ENCODE peak calls at places on chromosomes 4 and X, in six cellular contexts. S, M, B, L, O and C are unnamed samples.

GRCh38 chr4:121421594-121421993 is 40.8 kb upstream of the QRFPR start:
- DNase-seq in S (peak; percentile 40), B (no peak), M (no peak), O (no peak), L (no peak), C (no peak)

GRCh38 chrX:35699642-35700041 is 98.5 kb upstream of the MAGEB16 start:
- DNase-seq in L (no peak), M (no peak), S (no peak), O (no peak), B (no peak), C (no peak)

GRCh38 chr4:18582841-18583240 is 561.3 kb upstream of the LCORL start:
- DNase-seq in S (no peak), O (no peak), M (no peak), L (no peak), B (no peak), C (no peak)

GRCh38 chr4:78179188-78179587 is 122.1 kb downstream of the FRAS1 start:
- DNase-seq in M (no peak), B (no peak), S (no peak), L (no peak), O (no peak), C (no peak)

GRCh38 chr4:22072240-22072639 is 123.7 kb upstream of the KCNIP4 start:
- DNase-seq in O (no peak), L (no peak), B (no peak), M (no peak), S (no peak), C (no peak)

GRCh38 chrX:74804574-74804973 is 120.7 kb downstream of the NEXMIF start:
- DNase-seq in O (no peak), S (no peak), M (no peak), L (no peak), B (no peak), C (no peak)

GRCh38 chr4:173168396-173169177 is at the start of gene GALNT7:
- DNase-seq in M (peak; percentile 80), S (peak; percentile 53), O (peak; percentile 83), L (peak; percentile 79), B (peak; percentile 56), C (no peak)

GRCh38 chr4:147793973-147794690 is 62.2 kb downstream of the ARHGAP10 start:
- DNase-seq in S (no peak), B (no peak), M (no peak), L (no peak), O (no peak), C (no peak)

GRCh38 chr4:94621491-94622080 is 136.2 kb upstream of the BMPR1B start:
- DNase-seq in B (no peak), L (no peak), S (peak; percentile 73), O (no peak), M (no peak), C (no peak)

GRCh38 chrX:1398431-1399340 is 6.8 kb upstream of the SLC25A6 start:
- DNase-seq in S (no peak), B (peak; percentile 12), M (peak; percentile 8), L (peak; percentile 59), O (peak; percentile 44), C (no peak)

GRCh38 chrX:116230136-116230886 is 59.8 kb downstream of the AGTR2 start:
- DNase-seq in L (no peak), S (peak; percentile 0), O (no peak), M (no peak), B (no peak), C (no peak)

GRCh38 chr4:185374573-185374972 is 21.2 kb downstream of the LRP2BP start:
- DNase-seq in S (no peak), B (no peak), L (no peak), O (no peak), M (no peak), C (no peak)

GRCh38 chrX:85065512-85066198 is 62.0 kb downstream of the APOOL start:
- DNase-seq in O (no peak), S (no peak), B (no peak), L (no peak), M (no peak), C (no peak)

GRCh38 chr4:16969696-16970135 is 71.3 kb upstream of the LDB2 start:
- DNase-seq in L (peak; percentile 74), B (no peak), S (peak; percentile 79), O (no peak), M (peak; percentile 14), C (peak; percentile 22)

GRCh38 chr4:81085291-81085690 is 54.8 kb downstream of the BMP3 start:
- DNase-seq in L (no peak), O (no peak), M (no peak), S (peak; percentile 39), B (no peak), C (no peak)

GRCh38 chr4:113504422-113504821 is 257.1 kb downstream of the CAMK2D start:
- DNase-seq in O (no peak), B (no peak), M (no peak), L (no peak), S (no peak), C (no peak)

GRCh38 chr4:168021666-168022065 is 70.7 kb upstream of the ANXA10 start:
- DNase-seq in B (no peak), L (no peak), O (no peak), M (no peak), S (peak; percentile 41), C (no peak)

GRCh38 chr4:186191266-186192067 is at the start of gene CYP4V2:
- DNase-seq in L (peak; percentile 89), S (peak; percentile 80), M (peak; percentile 78), O (peak; percentile 91), B (peak; percentile 86), C (no peak)

GRCh38 chrX:130704053-130705038 is 198.7 kb downstream of the ENOX2 start:
- DNase-seq in S (peak; percentile 52), B (no peak), M (no peak), L (no peak), O (no peak), C (no peak)

GRCh38 chr4:186724861-186725419 is 1.3 kb upstream of the FAT1 start:
- DNase-seq in B (no peak), O (no peak), L (no peak), S (peak; percentile 55), M (peak; percentile 25), C (no peak)

GRCh38 chr4:4752025-4752424 is 107.4 kb upstream of the MSX1 start:
- DNase-seq in L (no peak), O (no peak), S (no peak), M (no peak), B (no peak), C (no peak)

GRCh38 chr4:138190452-138190858 is 51.7 kb downstream of the SLC7A11 start:
- DNase-seq in L (no peak), O (no peak), S (no peak), M (no peak), B (no peak), C (no peak)

DNA sequence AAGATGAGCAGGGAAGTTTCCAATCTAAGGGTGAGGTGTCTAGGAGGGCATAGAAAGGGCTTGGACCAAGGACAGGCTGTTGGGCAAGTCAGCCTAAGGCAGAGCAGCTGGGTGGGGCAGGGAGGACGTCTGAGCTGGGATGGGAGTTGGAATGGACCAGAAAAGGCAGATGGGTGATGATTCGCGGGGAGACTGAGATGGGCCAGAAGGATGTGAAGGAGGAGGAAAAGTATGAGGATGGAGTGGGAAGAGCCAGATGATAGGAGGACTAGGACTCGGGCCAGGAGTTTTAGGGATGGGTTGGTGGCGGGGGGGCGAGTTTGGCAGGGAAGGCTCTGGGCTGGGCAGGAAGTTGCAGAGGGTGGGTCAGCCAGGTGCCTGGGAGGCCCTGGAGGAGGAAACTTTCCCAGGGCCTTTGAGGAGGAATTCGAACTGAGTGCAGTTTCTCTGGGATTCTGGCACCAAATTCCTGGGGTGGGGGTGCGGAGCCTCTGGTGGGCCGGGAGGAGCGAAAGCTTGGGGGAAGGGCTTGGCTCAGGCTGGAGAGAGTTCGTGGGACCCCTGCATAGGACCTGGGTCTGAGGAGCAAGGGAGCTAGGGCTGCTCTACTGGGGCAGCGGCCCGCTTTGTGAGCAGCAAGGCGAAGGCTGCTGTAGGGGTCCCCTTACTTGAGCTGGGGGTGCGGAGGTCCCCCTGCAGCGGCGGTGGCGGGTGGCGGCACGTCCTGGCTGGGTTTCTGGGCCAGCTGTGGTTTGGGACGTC is 8.7 kb upstream of the TIMP1 start:
- DNase-seq in M (no peak), O (no peak), B (peak; percentile 52), L (no peak), S (peak; percentile 39), C (no peak)
- H3K4me3 ChIP-seq in M (no peak overlapping the region), O (peak overlapping the region; percentile 27), B (peak overlapping the region; percentile 63), L (peak overlapping the region; percentile 44), S (peak overlapping the region; percentile 18), C (peak overlapping the region; percentile 3)

GRCh38 chr4:139619644-139620043 is 46.0 kb upstream of the MGST2 start:
- DNase-seq in L (no peak), M (no peak), S (peak; percentile 53), O (no peak), B (no peak), C (no peak)
- TF ChIP-seq CTCF in L (no peak), M (peak; percentile 49), S (peak; percentile 67), O (peak; percentile 32), B (peak; percentile 56), C (peak; percentile 52)

GRCh38 chrX:68429216-68429615 is 4.1 kb downstream of the OPHN1 start:
- DNase-seq in B (no peak), M (no peak), S (peak; percentile 66), O (no peak), L (no peak), C (no peak)

GRCh38 chrX:68433981-68434299 is 645 bp upstream of the OPHN1 start:
- DNase-seq in S (no peak), L (no peak), M (no peak), O (no peak), B (no peak), C (no peak)

GRCh38 chrX:68432648-68433047 is 647 bp downstream of the OPHN1 start:
- DNase-seq in S (no peak), M (no peak), L (no peak), B (no peak), O (no peak), C (no peak)

GRCh38 chrX:68433155-68433980 is at the start of gene OPHN1:
- DNase-seq in M (peak; percentile 74), O (peak; percentile 85), L (peak; percentile 85), B (peak; percentile 76), S (peak; percentile 76), C (no peak)

GRCh38 chrX:68431836-68432235 is 1.5 kb downstream of the OPHN1 start:
- DNase-seq in M (no peak), B (no peak), O (no peak), L (no peak), S (no peak), C (no peak)
- H3K4me3 ChIP-seq in M (no peak overlapping the region), B (peak overlapping the region; percentile 77), O (peak overlapping the region; percentile 72), L (no peak overlapping the region), S (no peak overlapping the region), C (no peak overlapping the region)

DNA sequence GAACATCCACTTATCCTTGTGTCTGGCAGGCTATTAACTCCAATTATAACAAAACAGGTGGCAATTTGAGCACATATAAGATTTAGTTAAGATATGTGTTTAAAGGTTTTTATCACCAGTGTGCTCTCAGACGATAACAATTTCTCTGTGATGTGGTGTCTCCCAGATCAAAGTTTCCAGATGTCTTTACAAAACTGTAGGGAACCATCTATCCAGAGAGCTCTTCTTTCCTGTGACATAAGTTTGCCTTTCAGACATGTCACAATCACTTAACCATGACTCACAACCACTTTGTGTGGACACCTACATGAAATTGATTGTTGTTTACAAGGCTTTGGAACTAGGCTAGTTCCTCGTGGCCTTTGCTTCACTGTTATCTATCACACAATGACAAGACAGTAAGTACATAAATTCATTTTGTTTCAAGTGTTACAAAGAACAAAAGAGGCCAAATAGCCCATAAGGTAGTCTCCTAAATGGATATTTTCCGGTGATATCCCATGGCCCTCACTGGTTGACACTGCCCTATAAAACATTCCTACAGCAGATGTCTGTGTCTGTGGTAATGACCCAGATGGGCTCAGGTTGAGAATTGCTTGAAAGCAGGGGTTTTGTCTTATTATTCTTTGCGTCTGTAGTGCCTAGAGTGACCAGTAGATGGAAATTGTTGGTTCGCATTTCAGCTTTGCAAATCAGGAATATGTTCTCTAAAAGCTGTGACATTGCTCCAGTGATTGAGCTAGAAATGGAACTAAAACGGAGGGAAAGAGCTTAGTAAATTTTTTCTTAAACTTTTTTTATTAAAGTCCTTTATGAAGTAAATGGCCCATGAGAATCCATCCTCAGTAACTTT is 297.8 kb upstream of the FAM241A start:
- DNase-seq in S (no peak), M (no peak), B (no peak), O (no peak), L (no peak), C (no peak)
- TF ChIP-seq CTCF in S (peak; percentile 14), M (no peak), B (no peak), O (no peak), L (no peak), C (peak; percentile 38)